ENCODE peak calls at places on chromosomes 5 and 9, in nine cellular contexts. P is right cardiac atrium; G is CD8-positive, alpha-beta T cell; B is lower lobe of right lung; H is SK-N-SH; V is PC-3; Q is thyroid gland; L is HepG2; T is psoas muscle. D is an unnamed sample.

GRCh38 chr9:37727002-37727401 is 26.6 kb upstream of the TRMT10B start:
- DNase-seq in P (no peak), G (no peak), B (no peak), H (no peak), V (no peak), Q (peak; percentile 67), L (no peak), T (no peak), D (no peak)

GRCh38 chr5:113806250-113806649 is 292.8 kb downstream of the YTHDC2 start:
- DNase-seq in P (no peak), G (no peak), B (no peak), H (no peak), V (peak; percentile 15), Q (no peak), L (no peak), T (no peak), D (no peak)

GRCh38 chr9:18424132-18424531 is 49.8 kb upstream of the ADAMTSL1 start:
- DNase-seq in P (no peak), G (no peak), B (no peak), H (no peak), V (no peak), Q (no peak), L (no peak), T (no peak), D (no peak)

GRCh38 chr9:124657526-124657925 is 113.6 kb downstream of the NR6A1 start:
- DNase-seq in P (no peak), G (no peak), B (no peak), H (no peak), V (no peak), Q (peak; percentile 14), L (no peak), T (no peak), D (no peak)

GRCh38 chr5:89211836-89212235 is 328.9 kb upstream of the MEF2C start:
- DNase-seq in P (no peak), G (no peak), B (no peak), H (no peak), V (peak; percentile 76), Q (no peak), L (no peak), T (no peak), D (no peak)

GRCh38 chr5:143229896-143230675 is 173.4 kb downstream of the NR3C1 start:
- DNase-seq in P (no peak), G (peak; percentile 61), B (no peak), H (no peak), V (no peak), Q (peak; percentile 12), L (peak; percentile 37), T (no peak), D (peak; percentile 41)

GRCh38 chr9:133426011-133426410 is 3.8 kb downstream of the ADAMTS13 start:
- DNase-seq in P (no peak), G (no peak), B (no peak), H (no peak), V (no peak), Q (no peak), L (no peak), T (no peak), D (no peak)

GRCh38 chr5:107092695-107093094 is 578.0 kb downstream of the EFNA5 start:
- DNase-seq in P (no peak), G (no peak), B (no peak), H (no peak), V (peak; percentile 59), Q (no peak), L (no peak), T (no peak), D (no peak)

GRCh38 chr5:166370928-166371690 is 1920.3 kb upstream of the WWC1 start:
- DNase-seq in P (no peak), G (no peak), B (no peak), H (no peak), V (peak; percentile 18), Q (no peak), L (no peak), T (no peak), D (no peak)

GRCh38 chr9:134626576-134627416 is 14.8 kb upstream of the COL5A1 start:
- DNase-seq in P (peak; percentile 35), G (no peak), B (no peak), H (no peak), V (peak; percentile 43), Q (no peak), L (no peak), T (no peak), D (no peak)

GRCh38 chr9:134190232-134191121 is 26.1 kb upstream of the RNU6ATAC start:
- DNase-seq in P (peak; percentile 45), G (no peak), B (no peak), H (peak; percentile 20), V (no peak), Q (no peak), L (no peak), T (peak; percentile 77), D (no peak)

GRCh38 chr5:157057459-157058370 is 1.2 kb downstream of the HAVCR1 start:
- DNase-seq in P (no peak), G (no peak), B (no peak), H (no peak), V (no peak), Q (no peak), L (no peak), T (no peak), D (no peak)

GRCh38 chr5:125056641-125057345 is 310.4 kb upstream of the ZNF608 start:
- DNase-seq in P (no peak), G (no peak), B (no peak), H (no peak), V (no peak), Q (no peak), L (no peak), T (no peak), D (no peak)

GRCh38 chr9:94921072-94921471 is 194.6 kb downstream of the AOPEP start:
- DNase-seq in P (no peak), G (no peak), B (no peak), H (no peak), V (peak; percentile 56), Q (peak; percentile 74), L (no peak), T (no peak), D (no peak)

GRCh38 chr5:137486707-137487106 is 12.4 kb downstream of the SPOCK1 start:
- DNase-seq in P (no peak), G (no peak), B (no peak), H (no peak), V (peak; percentile 62), Q (no peak), L (no peak), T (no peak), D (no peak)

GRCh38 chr5:167945542-167946384 is 345.7 kb upstream of the WWC1 start:
- DNase-seq in P (peak; percentile 60), G (no peak), B (no peak), H (no peak), V (no peak), Q (no peak), L (no peak), T (peak; percentile 60), D (no peak)

GRCh38 chr9:126804198-126804695 is 593 bp upstream of the ZBTB43 start:
- DNase-seq in P (peak; percentile 56), G (no peak), B (no peak), H (no peak), V (no peak), Q (no peak), L (no peak), T (no peak), D (no peak)
- H3K27ac ChIP-seq in P (peak overlapping the region; percentile 34), G (peak overlapping the region; percentile 87), B (peak overlapping the region; percentile 92), H (peak overlapping the region; percentile 71), V (no peak overlapping the region), Q (peak overlapping the region; percentile 78), L (peak overlapping the region; percentile 89), T (peak overlapping the region; percentile 100), D (peak overlapping the region; percentile 83)

DNA sequence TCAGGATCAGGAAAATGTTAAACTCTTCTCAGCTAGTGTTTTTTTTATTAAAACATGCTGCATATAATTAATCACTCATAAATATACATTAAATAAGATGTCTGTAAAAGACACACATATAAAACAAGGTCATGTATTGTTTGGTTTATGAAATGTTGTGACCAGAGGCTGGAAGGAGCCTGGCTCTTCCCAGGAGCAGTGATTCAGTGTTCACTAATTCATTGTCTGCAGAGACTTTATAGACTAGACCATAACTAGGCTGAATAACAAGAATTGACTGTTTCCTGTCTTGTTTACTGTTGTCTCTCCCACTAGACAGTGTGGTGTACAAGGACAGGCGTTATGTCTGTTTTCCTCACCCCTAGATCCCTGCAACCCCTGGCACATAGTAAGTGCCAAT is 49.1 kb upstream of the ANKRD55 start:
- DNase-seq in P (no peak), G (no peak), B (no peak), H (no peak), V (peak; percentile 53), Q (no peak), L (no peak), T (no peak), D (no peak)
- H3K27ac ChIP-seq in P (no peak overlapping the region), G (no peak overlapping the region), B (no peak overlapping the region), H (peak overlapping the region; percentile 14), V (peak overlapping the region; percentile 43), Q (no peak overlapping the region), L (no peak overlapping the region), T (no peak overlapping the region), D (no peak overlapping the region)

GRCh38 chr9:100084734-100085133 is 14.1 kb downstream of the ERP44 start:
- DNase-seq in P (no peak), G (no peak), B (no peak), H (no peak), V (no peak), Q (no peak), L (no peak), T (no peak), D (peak; percentile 18)

GRCh38 chr9:100086097-100086496 is 12.7 kb downstream of the ERP44 start:
- DNase-seq in P (no peak), G (no peak), B (no peak), H (no peak), V (no peak), Q (no peak), L (no peak), T (no peak), D (no peak)

GRCh38 chr9:100083448-100084144 is 15.2 kb downstream of the ERP44 start:
- DNase-seq in P (no peak), G (no peak), B (no peak), H (no peak), V (no peak), Q (no peak), L (no peak), T (no peak), D (no peak)

GRCh38 chr9:100082786-100083185 is 16.0 kb downstream of the ERP44 start:
- DNase-seq in P (no peak), G (no peak), B (no peak), H (no peak), V (peak; percentile 63), Q (no peak), L (no peak), T (no peak), D (no peak)

GRCh38 chr9:100084145-100084478 is 14.7 kb downstream of the ERP44 start:
- DNase-seq in P (no peak), G (no peak), B (no peak), H (no peak), V (no peak), Q (no peak), L (no peak), T (no peak), D (no peak)
- H3K27ac ChIP-seq in P (no peak overlapping the region), G (no peak overlapping the region), B (no peak overlapping the region), H (no peak overlapping the region), V (no peak overlapping the region), Q (no peak overlapping the region), L (no peak overlapping the region), T (peak overlapping the region; percentile 66), D (no peak overlapping the region)

GRCh38 chr9:86057491-86057890 is 41.9 kb downstream of the GOLM1 start:
- DNase-seq in P (no peak), G (no peak), B (no peak), H (no peak), V (no peak), Q (no peak), L (no peak), T (no peak), D (no peak)
- H3K27ac ChIP-seq in P (no peak overlapping the region), G (no peak overlapping the region), B (no peak overlapping the region), H (no peak overlapping the region), V (no peak overlapping the region), Q (no peak overlapping the region), L (no peak overlapping the region), T (no peak overlapping the region), D (no peak overlapping the region)

D was measured in naive thymus-derived CD4-positive, alpha-beta T cell.